ENCODE peak calls at places on chromosomes 11 and 22, in seven cellular contexts. One of them, this sample, is unnamed.

GRCh38 chr22:24455751-24456426 is 28.5 kb downstream of the ADORA2A start:
- DNase-seq in AG04450: no peak
- DNase-seq in stimulated activated CD4-positive, alpha-beta T cell treated with anti-CD3 and anti-CD28 coated beads, Interleukin-1b, Interleukin-23, amount 100 ng/mL, for 1 hour: no peak
- DNase-seq in EH: no peak
- DNase-seq in WTC11: no peak
- DNase-seq in M059J: no peak
- DNase-seq in stromal cell of bone marrow: no peak
- DNase-seq in this sample: no peak

GRCh38 chr11:66957971-66958231 is 282 bp downstream of the PC start:
- DNase-seq in AG04450: no peak
- DNase-seq in stimulated activated CD4-positive, alpha-beta T cell treated with anti-CD3 and anti-CD28 coated beads, Interleukin-1b, Interleukin-23, amount 100 ng/mL, for 1 hour: no peak
- DNase-seq in EH: no peak
- DNase-seq in WTC11: no peak
- DNase-seq in M059J: no peak
- DNase-seq in stromal cell of bone marrow: no peak
- DNase-seq in this sample: no peak

GRCh38 chr11:69558519-69558941 is 77.1 kb downstream of the LINC01488 start:
- DNase-seq in AG04450: no peak
- DNase-seq in stimulated activated CD4-positive, alpha-beta T cell treated with anti-CD3 and anti-CD28 coated beads, Interleukin-1b, Interleukin-23, amount 100 ng/mL, for 1 hour: no peak
- DNase-seq in EH: no peak
- DNase-seq in WTC11: no peak
- DNase-seq in M059J: no peak
- DNase-seq in stromal cell of bone marrow: no peak
- DNase-seq in this sample: no peak

GRCh38 chr22:48238018-48238915 is 1475.8 kb downstream of the TBC1D22A start:
- DNase-seq in AG04450: no peak
- DNase-seq in stimulated activated CD4-positive, alpha-beta T cell treated with anti-CD3 and anti-CD28 coated beads, Interleukin-1b, Interleukin-23, amount 100 ng/mL, for 1 hour: no peak
- DNase-seq in EH: no peak
- DNase-seq in WTC11: no peak
- DNase-seq in M059J: no peak
- DNase-seq in stromal cell of bone marrow: no peak
- DNase-seq in this sample: no peak

GRCh38 chr11:19367051-19367709 is 126.4 kb upstream of the E2F8 start:
- DNase-seq in AG04450: no peak
- DNase-seq in stimulated activated CD4-positive, alpha-beta T cell treated with anti-CD3 and anti-CD28 coated beads, Interleukin-1b, Interleukin-23, amount 100 ng/mL, for 1 hour: no peak
- DNase-seq in EH: peak
- DNase-seq in WTC11: no peak
- DNase-seq in M059J: peak
- DNase-seq in stromal cell of bone marrow: peak
- DNase-seq in this sample: no peak

GRCh38 chr11:14969922-14970323 is 2.2 kb downstream of the CALCA start:
- DNase-seq in AG04450: no peak
- DNase-seq in stimulated activated CD4-positive, alpha-beta T cell treated with anti-CD3 and anti-CD28 coated beads, Interleukin-1b, Interleukin-23, amount 100 ng/mL, for 1 hour: no peak
- DNase-seq in EH: peak
- DNase-seq in WTC11: peak
- DNase-seq in M059J: no peak
- DNase-seq in stromal cell of bone marrow: no peak
- DNase-seq in this sample: peak

GRCh38 chr11:27391336-27392015 is 28.5 kb upstream of the CCDC34 start:
- DNase-seq in AG04450: no peak
- DNase-seq in stimulated activated CD4-positive, alpha-beta T cell treated with anti-CD3 and anti-CD28 coated beads, Interleukin-1b, Interleukin-23, amount 100 ng/mL, for 1 hour: no peak
- DNase-seq in EH: peak
- DNase-seq in WTC11: no peak
- DNase-seq in M059J: peak
- DNase-seq in stromal cell of bone marrow: no peak
- DNase-seq in this sample: no peak

GRCh38 chr11:15326535-15326934 is 211.8 kb downstream of the INSC start:
- DNase-seq in AG04450: no peak
- DNase-seq in stimulated activated CD4-positive, alpha-beta T cell treated with anti-CD3 and anti-CD28 coated beads, Interleukin-1b, Interleukin-23, amount 100 ng/mL, for 1 hour: no peak
- DNase-seq in EH: no peak
- DNase-seq in WTC11: no peak
- DNase-seq in M059J: no peak
- DNase-seq in stromal cell of bone marrow: no peak
- DNase-seq in this sample: no peak

GRCh38 chr11:62647609-62648005 is 1.2 kb upstream of the GANAB start:
- DNase-seq in AG04450: no peak
- DNase-seq in stimulated activated CD4-positive, alpha-beta T cell treated with anti-CD3 and anti-CD28 coated beads, Interleukin-1b, Interleukin-23, amount 100 ng/mL, for 1 hour: no peak
- DNase-seq in EH: no peak
- DNase-seq in WTC11: no peak
- DNase-seq in M059J: peak
- DNase-seq in stromal cell of bone marrow: no peak
- DNase-seq in this sample: no peak

GRCh38 chr11:93000511-93001476 is 31.3 kb downstream of the MTNR1B start:
- DNase-seq in AG04450: peak
- DNase-seq in stimulated activated CD4-positive, alpha-beta T cell treated with anti-CD3 and anti-CD28 coated beads, Interleukin-1b, Interleukin-23, amount 100 ng/mL, for 1 hour: no peak
- DNase-seq in EH: peak
- DNase-seq in WTC11: no peak
- DNase-seq in M059J: peak
- DNase-seq in stromal cell of bone marrow: peak
- DNase-seq in this sample: no peak

GRCh38 chr11:124870430-124870829 is 5.2 kb downstream of the ROBO3 start:
- DNase-seq in AG04450: no peak
- DNase-seq in stimulated activated CD4-positive, alpha-beta T cell treated with anti-CD3 and anti-CD28 coated beads, Interleukin-1b, Interleukin-23, amount 100 ng/mL, for 1 hour: no peak
- DNase-seq in EH: no peak
- DNase-seq in WTC11: no peak
- DNase-seq in M059J: no peak
- DNase-seq in stromal cell of bone marrow: no peak
- DNase-seq in this sample: no peak

GRCh38 chr22:50678651-50679521 is 6.3 kb downstream of the SHANK3 start:
- DNase-seq in AG04450: no peak
- DNase-seq in stimulated activated CD4-positive, alpha-beta T cell treated with anti-CD3 and anti-CD28 coated beads, Interleukin-1b, Interleukin-23, amount 100 ng/mL, for 1 hour: no peak
- DNase-seq in EH: no peak
- DNase-seq in WTC11: no peak
- DNase-seq in M059J: no peak
- DNase-seq in stromal cell of bone marrow: no peak
- DNase-seq in this sample: no peak

GRCh38 chr11:78573271-78574035 is 1.2 kb downstream of the NARS2 start:
- DNase-seq in AG04450: no peak
- DNase-seq in stimulated activated CD4-positive, alpha-beta T cell treated with anti-CD3 and anti-CD28 coated beads, Interleukin-1b, Interleukin-23, amount 100 ng/mL, for 1 hour: no peak
- DNase-seq in EH: no peak
- DNase-seq in WTC11: no peak
- DNase-seq in M059J: no peak
- DNase-seq in stromal cell of bone marrow: no peak
- DNase-seq in this sample: no peak

GRCh38 chr11:76380161-76380976 is 563 bp downstream of the THAP12 start:
- DNase-seq in AG04450: no peak
- DNase-seq in stimulated activated CD4-positive, alpha-beta T cell treated with anti-CD3 and anti-CD28 coated beads, Interleukin-1b, Interleukin-23, amount 100 ng/mL, for 1 hour: peak
- DNase-seq in EH: peak
- DNase-seq in WTC11: no peak
- DNase-seq in M059J: peak
- DNase-seq in stromal cell of bone marrow: no peak
- DNase-seq in this sample: peak

GRCh38 chr11:1382831-1383607 is 6.7 kb upstream of the BRSK2 start:
- DNase-seq in AG04450: peak
- DNase-seq in stimulated activated CD4-positive, alpha-beta T cell treated with anti-CD3 and anti-CD28 coated beads, Interleukin-1b, Interleukin-23, amount 100 ng/mL, for 1 hour: peak
- DNase-seq in EH: peak
- DNase-seq in WTC11: peak
- DNase-seq in M059J: peak
- DNase-seq in stromal cell of bone marrow: peak
- DNase-seq in this sample: peak

GRCh38 chr11:120511804-120512726 is 517 bp downstream of the GRIK4 start:
- DNase-seq in AG04450: no peak
- DNase-seq in stimulated activated CD4-positive, alpha-beta T cell treated with anti-CD3 and anti-CD28 coated beads, Interleukin-1b, Interleukin-23, amount 100 ng/mL, for 1 hour: no peak
- DNase-seq in EH: no peak
- DNase-seq in WTC11: peak
- DNase-seq in M059J: no peak
- DNase-seq in stromal cell of bone marrow: no peak
- DNase-seq in this sample: no peak

GRCh38 chr22:25655536-25655935 is 86.5 kb upstream of the MYO18B start:
- DNase-seq in AG04450: no peak
- DNase-seq in stimulated activated CD4-positive, alpha-beta T cell treated with anti-CD3 and anti-CD28 coated beads, Interleukin-1b, Interleukin-23, amount 100 ng/mL, for 1 hour: no peak
- DNase-seq in EH: no peak
- DNase-seq in WTC11: no peak
- DNase-seq in M059J: no peak
- DNase-seq in stromal cell of bone marrow: no peak
- DNase-seq in this sample: no peak